ENCODE peak calls at places on chromosome 19, in seven cellular contexts. K, V, U, Q, Z, H and L are unnamed samples.
A peak's percentile ranks its signal among the peaks of the same experiment; 100 is the strongest.

GRCh38 chr19:4380254-4380727 is 20.1 kb downstream of the SH3GL1 start:
- DNase-seq in K (peak; percentile 65), V (no peak), U (no peak), Q (no peak), Z (no peak), H (no peak), L (peak; percentile 37)

GRCh38 chr19:53982056-53982455 is 9.4 kb upstream of the CACNG6 start:
- DNase-seq in K (no peak), V (no peak), U (no peak), Q (no peak), Z (no peak), H (no peak), L (no peak)

GRCh38 chr19:39940221-39940833 is 5.9 kb upstream of the FCGBP start:
- DNase-seq in K (no peak), V (no peak), U (no peak), Q (no peak), Z (no peak), H (no peak), L (no peak)

GRCh38 chr19:1612114-1613086 is 7.1 kb upstream of the UQCR11 start:
- DNase-seq in K (no peak), V (no peak), U (no peak), Q (no peak), Z (no peak), H (no peak), L (no peak)

GRCh38 chr19:1247747-1248453 is 483 bp upstream of the MIDN start:
- DNase-seq in K (peak; percentile 74), V (no peak), U (peak; percentile 73), Q (no peak), Z (no peak), H (no peak), L (peak; percentile 66)

GRCh38 chr19:6752257-6753177 is 13.0 kb downstream of the TRIP10 start:
- DNase-seq in K (no peak), V (no peak), U (no peak), Q (no peak), Z (no peak), H (no peak), L (no peak)

GRCh38 chr19:46748325-46749109 is 2.3 kb upstream of the STRN4 start:
- DNase-seq in K (peak; percentile 87), V (peak; percentile 63), U (no peak), Q (peak; percentile 58), Z (no peak), H (peak; percentile 58), L (peak; percentile 49)

GRCh38 chr19:39162441-39163043 is 34.2 kb upstream of the NCCRP1 start:
- DNase-seq in K (no peak), V (no peak), U (no peak), Q (no peak), Z (no peak), H (no peak), L (no peak)